ENCODE peak calls at places on chromosomes 3 and 15, in four cellular contexts. One of them, this sample, is unnamed.

GRCh38 chr3:136353461-136353860 is 103.3 kb downstream of the PCCB start:
- DNase-seq in right cardiac atrium: no peak
- DNase-seq in heart left ventricle: no peak
- DNase-seq in AG04450: no peak
- DNase-seq in this sample: no peak

GRCh38 chr3:31041161-31041978 is 146.9 kb upstream of the GADL1 start:
- DNase-seq in heart left ventricle: no peak
- DNase-seq in right cardiac atrium: no peak
- DNase-seq in AG04450: peak; percentile 43
- DNase-seq in this sample: no peak

GRCh38 chr3:129938140-129938930 is 36.2 kb upstream of the TRH start:
- DNase-seq in right cardiac atrium: no peak
- DNase-seq in AG04450: no peak
- DNase-seq in heart left ventricle: no peak
- DNase-seq in this sample: no peak

GRCh38 chr3:66823010-66823399 is 175.1 kb upstream of the KBTBD8 start:
- DNase-seq in AG04450: no peak
- DNase-seq in right cardiac atrium: no peak
- DNase-seq in heart left ventricle: no peak
- DNase-seq in this sample: no peak

GRCh38 chr15:41970456-41970855 is 1.9 kb downstream of the EHD4 start:
- DNase-seq in right cardiac atrium: no peak
- DNase-seq in AG04450: no peak
- DNase-seq in heart left ventricle: no peak
- DNase-seq in this sample: no peak

GRCh38 chr15:94070341-94071275 is 160.8 kb upstream of the MCTP2 start:
- DNase-seq in AG04450: no peak
- DNase-seq in heart left ventricle: no peak
- DNase-seq in right cardiac atrium: no peak
- DNase-seq in this sample: no peak

GRCh38 chr3:48367201-48367600 is 4.8 kb upstream of the FBXW12 start:
- DNase-seq in right cardiac atrium: no peak
- DNase-seq in heart left ventricle: no peak
- DNase-seq in AG04450: no peak
- DNase-seq in this sample: no peak

GRCh38 chr15:89765694-89766093 is 10.4 kb upstream of the MESP2 start:
- DNase-seq in AG04450: no peak
- DNase-seq in heart left ventricle: no peak
- DNase-seq in right cardiac atrium: no peak
- DNase-seq in this sample: no peak

GRCh38 chr15:73991260-73991659 is 835 bp downstream of the STOML1 start:
- DNase-seq in heart left ventricle: peak; percentile 89
- DNase-seq in AG04450: no peak
- DNase-seq in right cardiac atrium: peak; percentile 90
- DNase-seq in this sample: no peak

GRCh38 chr15:85339976-85340665 is 40.3 kb upstream of the AKAP13 start:
- DNase-seq in heart left ventricle: no peak
- DNase-seq in AG04450: no peak
- DNase-seq in right cardiac atrium: no peak
- DNase-seq in this sample: no peak

GRCh38 chr3:99330924-99331532 is 307.4 kb upstream of the COL8A1 start:
- DNase-seq in AG04450: no peak
- DNase-seq in heart left ventricle: no peak
- DNase-seq in right cardiac atrium: no peak
- DNase-seq in this sample: no peak

GRCh38 chr3:146544929-146545528 is 622 bp upstream of the PLSCR1 start:
- DNase-seq in right cardiac atrium: no peak
- DNase-seq in heart left ventricle: no peak
- DNase-seq in AG04450: no peak
- DNase-seq in this sample: no peak

GRCh38 chr3:171348121-171348520 is 112.1 kb downstream of the TNIK start:
- DNase-seq in heart left ventricle: no peak
- DNase-seq in right cardiac atrium: no peak
- DNase-seq in AG04450: no peak
- DNase-seq in this sample: no peak

GRCh38 chr3:148878073-148878472 is 13.0 kb downstream of the CPA3 start:
- DNase-seq in heart left ventricle: no peak
- DNase-seq in AG04450: no peak
- DNase-seq in right cardiac atrium: no peak
- DNase-seq in this sample: no peak

GRCh38 chr15:80776420-80777045 is 2.6 kb upstream of the CEMIP start:
- DNase-seq in right cardiac atrium: peak; percentile 74
- DNase-seq in AG04450: peak; percentile 48
- DNase-seq in heart left ventricle: peak; percentile 64
- DNase-seq in this sample: peak; percentile 27

GRCh38 chr3:158727499-158728377 is 4.5 kb downstream of the RARRES1 start:
- DNase-seq in right cardiac atrium: no peak
- DNase-seq in heart left ventricle: no peak
- DNase-seq in AG04450: no peak
- DNase-seq in this sample: no peak

GRCh38 chr3:196422976-196423781 is 9.0 kb downstream of the UBXN7 start:
- DNase-seq in right cardiac atrium: peak; percentile 91
- DNase-seq in AG04450: no peak
- DNase-seq in heart left ventricle: peak; percentile 89
- DNase-seq in this sample: no peak

GRCh38 chr3:52829906-52830463 is 487 bp downstream of the ITIH4 start:
- DNase-seq in heart left ventricle: no peak
- DNase-seq in AG04450: no peak
- DNase-seq in right cardiac atrium: no peak
- DNase-seq in this sample: no peak

GRCh38 chr3:101531473-101532086 is 18.6 kb upstream of the SENP7 start:
- DNase-seq in AG04450: no peak
- DNase-seq in right cardiac atrium: no peak
- DNase-seq in heart left ventricle: no peak
- DNase-seq in this sample: no peak

GRCh38 chr3:187623285-187623814 is 46.8 kb downstream of the SST start:
- DNase-seq in AG04450: no peak
- DNase-seq in right cardiac atrium: no peak
- DNase-seq in heart left ventricle: no peak
- DNase-seq in this sample: no peak

GRCh38 chr3:40190056-40190455 is 119.5 kb upstream of the EIF1B start:
- DNase-seq in right cardiac atrium: no peak
- DNase-seq in heart left ventricle: no peak
- DNase-seq in AG04450: no peak
- DNase-seq in this sample: no peak

GRCh38 chr3:150410311-150411105 is 2.4 kb downstream of the TSC22D2 start:
- DNase-seq in AG04450: no peak
- DNase-seq in right cardiac atrium: peak; percentile 78
- DNase-seq in heart left ventricle: peak; percentile 74
- DNase-seq in this sample: no peak

GRCh38 chr3:31531465-31531991 is 1.2 kb upstream of the STT3B start:
- DNase-seq in heart left ventricle: no peak
- DNase-seq in right cardiac atrium: no peak
- DNase-seq in AG04450: no peak
- DNase-seq in this sample: no peak

GRCh38 chr15:71043373-71043772 is 71.9 kb upstream of the THSD4 start:
- DNase-seq in AG04450: no peak
- DNase-seq in right cardiac atrium: no peak
- DNase-seq in heart left ventricle: no peak
- DNase-seq in this sample: no peak

GRCh38 chr15:66905954-66906353 is 159.4 kb upstream of the SMAD3 start:
- DNase-seq in AG04450: no peak
- DNase-seq in right cardiac atrium: no peak
- DNase-seq in heart left ventricle: no peak
- DNase-seq in this sample: no peak

GRCh38 chr3:134350861-134351311 is 23.4 kb downstream of the AMOTL2 start:
- DNase-seq in AG04450: no peak
- DNase-seq in heart left ventricle: no peak
- DNase-seq in right cardiac atrium: peak; percentile 56
- DNase-seq in this sample: no peak

GRCh38 chr15:49855917-49856637 is 235.2 kb downstream of the DTWD1 start:
- DNase-seq in AG04450: peak; percentile 93
- DNase-seq in right cardiac atrium: no peak
- DNase-seq in heart left ventricle: no peak
- DNase-seq in this sample: no peak

GRCh38 chr15:40054746-40055575 is 16.0 kb upstream of the SRP14 start:
- DNase-seq in right cardiac atrium: peak; percentile 43
- DNase-seq in heart left ventricle: peak; percentile 66
- DNase-seq in AG04450: no peak
- DNase-seq in this sample: no peak

GRCh38 chr15:35958021-35958420 is 412.1 kb upstream of the DPH6 start:
- DNase-seq in AG04450: no peak
- DNase-seq in right cardiac atrium: no peak
- DNase-seq in heart left ventricle: no peak
- DNase-seq in this sample: no peak

GRCh38 chr3:134326760-134327593 is 47.3 kb downstream of the AMOTL2 start:
- DNase-seq in heart left ventricle: no peak
- DNase-seq in AG04450: peak; percentile 94
- DNase-seq in right cardiac atrium: no peak
- DNase-seq in this sample: no peak

GRCh38 chr3:33437556-33438283 is 2.5 kb downstream of the UBP1 start:
- DNase-seq in AG04450: no peak
- DNase-seq in right cardiac atrium: peak; percentile 74
- DNase-seq in heart left ventricle: no peak
- DNase-seq in this sample: no peak

GRCh38 chr3:39541442-39541841 is 74.0 kb downstream of the MOBP start:
- DNase-seq in right cardiac atrium: no peak
- DNase-seq in heart left ventricle: no peak
- DNase-seq in AG04450: no peak
- DNase-seq in this sample: no peak

GRCh38 chr15:98164986-98165385 is 204.5 kb downstream of the ARRDC4 start:
- DNase-seq in heart left ventricle: no peak
- DNase-seq in right cardiac atrium: no peak
- DNase-seq in AG04450: no peak
- DNase-seq in this sample: no peak

GRCh38 chr3:30113906-30114305 is 492.5 kb upstream of the TGFBR2 start:
- DNase-seq in AG04450: no peak
- DNase-seq in right cardiac atrium: no peak
- DNase-seq in heart left ventricle: no peak
- DNase-seq in this sample: no peak

GRCh38 chr15:48644498-48644826 is 1.0 kb downstream of the FBN1 start:
- DNase-seq in right cardiac atrium: peak; percentile 81
- DNase-seq in heart left ventricle: peak; percentile 70
- DNase-seq in AG04450: no peak
- DNase-seq in this sample: no peak
- H3K27ac ChIP-seq in right cardiac atrium: peak overlapping the region; percentile 67
- H3K27ac ChIP-seq in heart left ventricle: peak overlapping the region; percentile 91
- H3K27ac ChIP-seq in AG04450: peak overlapping the region; percentile 69
- H3K27ac ChIP-seq in this sample: peak overlapping the region; percentile 87

GRCh38 chr3:122443090-122443489 is 27.2 kb upstream of the WDR5B start:
- DNase-seq in AG04450: no peak
- DNase-seq in heart left ventricle: no peak
- DNase-seq in right cardiac atrium: no peak
- DNase-seq in this sample: no peak
- H3K27ac ChIP-seq in AG04450: no peak overlapping the region
- H3K27ac ChIP-seq in heart left ventricle: no peak overlapping the region
- H3K27ac ChIP-seq in right cardiac atrium: no peak overlapping the region
- H3K27ac ChIP-seq in this sample: no peak overlapping the region

GRCh38 chr3:24042879-24043567 is 97.9 kb downstream of the NR1D2 start:
- DNase-seq in heart left ventricle: no peak
- DNase-seq in AG04450: no peak
- DNase-seq in right cardiac atrium: peak; percentile 33
- DNase-seq in this sample: no peak
- H3K27ac ChIP-seq in heart left ventricle: peak overlapping the region; percentile 80
- H3K27ac ChIP-seq in AG04450: peak overlapping the region; percentile 12
- H3K27ac ChIP-seq in right cardiac atrium: peak overlapping the region; percentile 3
- H3K27ac ChIP-seq in this sample: peak overlapping the region; percentile 71

DNA sequence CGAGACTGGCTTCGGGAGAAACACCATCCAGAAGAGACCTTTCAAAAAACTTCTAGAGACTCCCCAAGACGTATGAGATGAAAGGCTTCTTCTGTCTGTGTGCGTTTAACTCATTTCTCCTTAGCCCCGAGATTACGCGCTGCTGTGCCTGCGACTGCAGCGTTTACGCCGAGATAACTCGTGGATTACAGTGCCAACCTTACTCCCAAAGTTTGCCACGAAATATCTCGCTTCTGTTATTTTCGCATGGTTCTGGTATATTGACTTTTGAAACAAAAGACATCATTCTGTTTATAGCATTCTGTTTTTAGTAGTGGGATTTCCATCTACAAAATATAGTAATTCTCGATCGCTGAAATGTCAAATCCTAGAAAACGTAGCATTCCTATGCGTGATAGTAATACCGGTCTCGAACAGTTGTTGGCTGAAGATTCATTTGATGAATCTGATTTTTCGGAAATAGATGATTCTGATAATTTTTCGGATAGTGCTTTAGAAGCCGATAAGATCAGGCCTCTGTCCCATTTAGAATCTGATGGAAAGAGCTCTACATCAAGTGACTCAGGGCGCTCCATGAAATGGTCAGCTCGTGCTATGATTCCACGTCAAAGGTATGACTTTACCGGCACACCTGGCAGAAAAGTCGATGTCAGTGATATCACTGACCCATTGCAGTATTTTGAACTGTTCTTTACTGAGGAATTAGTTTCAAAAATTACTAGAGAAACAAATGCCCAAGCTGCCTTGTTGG is 467 bp downstream of the PGBD4 start:
- DNase-seq in AG04450: no peak
- DNase-seq in heart left ventricle: no peak
- DNase-seq in right cardiac atrium: no peak
- DNase-seq in this sample: no peak
- H3K27ac ChIP-seq in AG04450: peak overlapping the region; percentile 96
- H3K27ac ChIP-seq in heart left ventricle: peak overlapping the region; percentile 87
- H3K27ac ChIP-seq in right cardiac atrium: peak overlapping the region; percentile 77
- H3K27ac ChIP-seq in this sample: peak overlapping the region; percentile 84

GRCh38 chr15:59372352-59373211 is at the start of gene MYO1E:
- DNase-seq in heart left ventricle: peak; percentile 88
- DNase-seq in right cardiac atrium: peak; percentile 90
- DNase-seq in AG04450: peak; percentile 94
- DNase-seq in this sample: peak; percentile 86
- H3K27ac ChIP-seq in heart left ventricle: peak within 1 kb of the TSS; percentile 96
- H3K27ac ChIP-seq in right cardiac atrium: peak within 1 kb of the TSS; percentile 92
- H3K27ac ChIP-seq in AG04450: peak within 1 kb of the TSS; percentile 98
- H3K27ac ChIP-seq in this sample: peak within 1 kb of the TSS; percentile 71

GRCh38 chr3:189824629-189825312 is 193.6 kb downstream of the TP63 start:
- DNase-seq in right cardiac atrium: no peak
- DNase-seq in AG04450: peak; percentile 51
- DNase-seq in heart left ventricle: no peak
- DNase-seq in this sample: no peak

GRCh38 chr3:189821251-189821650 is 190.1 kb downstream of the TP63 start:
- DNase-seq in AG04450: no peak
- DNase-seq in heart left ventricle: no peak
- DNase-seq in right cardiac atrium: no peak
- DNase-seq in this sample: no peak

GRCh38 chr3:189822726-189823125 is 191.5 kb downstream of the TP63 start:
- DNase-seq in heart left ventricle: no peak
- DNase-seq in AG04450: no peak
- DNase-seq in right cardiac atrium: no peak
- DNase-seq in this sample: no peak

GRCh38 chr3:189820365-189820720 is 189.2 kb downstream of the TP63 start:
- DNase-seq in heart left ventricle: no peak
- DNase-seq in right cardiac atrium: no peak
- DNase-seq in AG04450: no peak
- DNase-seq in this sample: no peak
- H3K27ac ChIP-seq in heart left ventricle: no peak overlapping the region
- H3K27ac ChIP-seq in right cardiac atrium: no peak overlapping the region
- H3K27ac ChIP-seq in AG04450: no peak overlapping the region
- H3K27ac ChIP-seq in this sample: no peak overlapping the region

This sample was measured in caudate nucleus.